ENCODE peak calls at places on chromosomes 4 and X, in five cellular contexts. I, V, P, D and Z are unnamed samples.

GRCh38 chr4:183100298-183100599 is 1.2 kb downstream of the WWC2 start:
- DNase-seq in I (no peak), V (no peak), P (no peak), D (no peak), Z (no peak)

GRCh38 chr4:53366301-53366716 is 448 bp upstream of the SCFD2 start:
- DNase-seq in I (no peak), V (no peak), P (no peak), D (no peak), Z (no peak)

GRCh38 chr4:38406243-38406642 is 257.8 kb upstream of the KLF3 start:
- DNase-seq in I (no peak), V (no peak), P (no peak), D (no peak), Z (no peak)

GRCh38 chr4:120921456-120922389 is 803 bp downstream of the PRDM5 start:
- DNase-seq in I (no peak), V (peak; percentile 51), P (peak; percentile 68), D (peak; percentile 61), Z (peak; percentile 75)

GRCh38 chr4:119958983-119959382 is 107.7 kb downstream of the MAD2L1 start:
- DNase-seq in I (no peak), V (no peak), P (no peak), D (no peak), Z (no peak)

GRCh38 chrX:645024-645376 is 14.4 kb downstream of the SHOX start:
- DNase-seq in I (no peak), V (no peak), P (peak; percentile 35), D (no peak), Z (no peak)

GRCh38 chr4:9820343-9820742 is 38.9 kb downstream of the DRD5 start:
- DNase-seq in I (no peak), V (no peak), P (no peak), D (no peak), Z (no peak)

GRCh38 chr4:125112536-125112935 is 202.2 kb upstream of the FAT4 start:
- DNase-seq in I (no peak), V (no peak), P (no peak), D (no peak), Z (no peak)

GRCh38 chr4:174284181-174284886 is 623 bp downstream of the CEP44 start:
- DNase-seq in I (peak; percentile 39), V (peak; percentile 31), P (peak; percentile 2), D (peak; percentile 78), Z (peak; percentile 87)

GRCh38 chr4:47519239-47519883 is 34.3 kb downstream of the ATP10D start:
- DNase-seq in I (peak; percentile 28), V (no peak), P (no peak), D (peak; percentile 43), Z (no peak)

GRCh38 chr4:3176625-3177229 is 72.2 kb upstream of the MSANTD1 start:
- DNase-seq in I (no peak), V (no peak), P (peak; percentile 46), D (no peak), Z (no peak)

GRCh38 chr4:24650849-24651248 is 66.5 kb upstream of the DHX15 start:
- DNase-seq in I (no peak), V (no peak), P (no peak), D (no peak), Z (no peak)

GRCh38 chrX:135974279-135974856 is 580 bp upstream of the MMGT1 start:
- DNase-seq in I (peak; percentile 47), V (peak; percentile 72), P (peak; percentile 78), D (peak; percentile 49), Z (peak; percentile 52)

GRCh38 chr4:83771113-83771705 is 235.3 kb downstream of the GPAT3 start:
- DNase-seq in I (peak; percentile 45), V (peak; percentile 3), P (peak; percentile 48), D (peak; percentile 55), Z (peak; percentile 54)

GRCh38 chr4:40228497-40229365 is 31.9 kb downstream of the RHOH start:
- DNase-seq in I (no peak), V (no peak), P (no peak), D (peak; percentile 34), Z (peak; percentile 18)

GRCh38 chrX:18549643-18550042 is 122.3 kb downstream of the RS1 start:
- DNase-seq in I (no peak), V (no peak), P (no peak), D (no peak), Z (no peak)

GRCh38 chr4:116839826-116840225 is 245.6 kb downstream of the TRAM1L1 start:
- DNase-seq in I (no peak), V (no peak), P (no peak), D (peak; percentile 7), Z (peak; percentile 3)

GRCh38 chr4:42570221-42570620 is 86.7 kb downstream of the ATP8A1 start:
- DNase-seq in I (no peak), V (peak; percentile 91), P (no peak), D (no peak), Z (no peak)

GRCh38 chr4:8182858-8183725 is 16.0 kb upstream of the SH3TC1 start:
- DNase-seq in I (no peak), V (no peak), P (no peak), D (peak; percentile 95), Z (peak; percentile 95)

GRCh38 chr4:40241026-40241425 is 44.2 kb downstream of the RHOH start:
- DNase-seq in I (no peak), V (no peak), P (no peak), D (no peak), Z (no peak)

GRCh38 chr4:90943311-90943710 is 816.1 kb downstream of the CCSER1 start:
- DNase-seq in I (no peak), V (no peak), P (no peak), D (peak; percentile 7), Z (no peak)

GRCh38 chr4:41661447-41662076 is 87.0 kb downstream of the PHOX2B start:
- DNase-seq in I (peak; percentile 65), V (peak; percentile 34), P (peak; percentile 69), D (peak; percentile 63), Z (peak; percentile 48)

GRCh38 chr4:140213736-140214135 is 59.8 kb upstream of the MAML3 start:
- DNase-seq in I (no peak), V (no peak), P (no peak), D (peak; percentile 54), Z (peak; percentile 57)

GRCh38 chrX:115486510-115486909 is 74.5 kb upstream of the PLS3 start:
- DNase-seq in I (no peak), V (no peak), P (no peak), D (no peak), Z (no peak)

GRCh38 chr4:46444318-46444717 is 54.4 kb upstream of the GABRA2 start:
- DNase-seq in I (no peak), V (peak; percentile 62), P (no peak), D (peak; percentile 44), Z (peak; percentile 7)

GRCh38 chr4:128660361-128660964 is 149.0 kb upstream of the JADE1 start:
- DNase-seq in I (no peak), V (no peak), P (no peak), D (peak; percentile 79), Z (peak; percentile 84)

GRCh38 chr4:8439168-8439567 is 1.4 kb downstream of the ACOX3 start:
- DNase-seq in I (no peak), V (no peak), P (no peak), D (peak; percentile 86), Z (no peak)

GRCh38 chrX:11481035-11481434 is 184.7 kb downstream of the ARHGAP6 start:
- DNase-seq in I (no peak), V (no peak), P (no peak), D (no peak), Z (peak; percentile 67)

GRCh38 chr4:177461606-177462005 is 19.4 kb upstream of the AGA start:
- DNase-seq in I (no peak), V (no peak), P (no peak), D (peak; percentile 60), Z (no peak)

GRCh38 chr4:89338206-89338605 is 30.6 kb upstream of the GPRIN3 start:
- DNase-seq in I (no peak), V (no peak), P (no peak), D (peak; percentile 28), Z (no peak)

GRCh38 chr4:127781303-127782024 is 658 bp upstream of the HSPA4L start:
- DNase-seq in I (no peak), V (peak; percentile 34), P (no peak), D (peak; percentile 40), Z (peak; percentile 32)